ENCODE peak calls at places on chromosome 20, in four cellular contexts. One of them, this sample, is unnamed.

GRCh38 chr20:45917790-45918141 is 5.8 kb upstream of the PLTP start:
- DNase-seq in memory B cell: no peak
- DNase-seq in Caco-2: no peak
- DNase-seq in left colon: no peak
- DNase-seq in this sample: peak; percentile 81

GRCh38 chr20:45909817-45910669 is 1.9 kb downstream of the PLTP start:
- DNase-seq in memory B cell: no peak
- DNase-seq in Caco-2: no peak
- DNase-seq in left colon: no peak
- DNase-seq in this sample: no peak

GRCh38 chr20:36975085-36975829 is 23.7 kb upstream of the SAMHD1 start:
- DNase-seq in memory B cell: no peak
- DNase-seq in Caco-2: no peak
- DNase-seq in left colon: no peak
- DNase-seq in this sample: no peak

GRCh38 chr20:63702751-63703470 is 4.9 kb downstream of the ARFRP1 start:
- DNase-seq in memory B cell: no peak
- DNase-seq in Caco-2: peak; percentile 17
- DNase-seq in left colon: no peak
- DNase-seq in this sample: no peak

GRCh38 chr20:32474967-32475819 is 109.9 kb downstream of the NOL4L start:
- DNase-seq in memory B cell: no peak
- DNase-seq in Caco-2: peak; percentile 99
- DNase-seq in left colon: peak; percentile 93
- DNase-seq in this sample: peak; percentile 99

GRCh38 chr20:10848810-10849370 is 175.1 kb upstream of the JAG1 start:
- DNase-seq in memory B cell: no peak
- DNase-seq in Caco-2: peak; percentile 69
- DNase-seq in left colon: peak; percentile 49
- DNase-seq in this sample: peak; percentile 94

GRCh38 chr20:47535088-47535487 is 33.4 kb downstream of the NCOA3 start:
- DNase-seq in memory B cell: no peak
- DNase-seq in Caco-2: peak; percentile 76
- DNase-seq in left colon: no peak
- DNase-seq in this sample: no peak

GRCh38 chr20:17680836-17681740 is 954 bp downstream of the RRBP1 start:
- DNase-seq in memory B cell: peak; percentile 91
- DNase-seq in Caco-2: peak; percentile 92
- DNase-seq in left colon: peak; percentile 86
- DNase-seq in this sample: peak; percentile 91

GRCh38 chr20:46811328-46812084 is 83.1 kb upstream of the EYA2 start:
- DNase-seq in memory B cell: no peak
- DNase-seq in Caco-2: no peak
- DNase-seq in left colon: peak; percentile 26
- DNase-seq in this sample: no peak

GRCh38 chr20:47789081-47789998 is 4.1 kb upstream of the SULF2 start:
- DNase-seq in memory B cell: no peak
- DNase-seq in Caco-2: no peak
- DNase-seq in left colon: no peak
- DNase-seq in this sample: peak; percentile 32

GRCh38 chr20:58902003-58902402 is 49.5 kb downstream of the GNAS start:
- DNase-seq in memory B cell: no peak
- DNase-seq in Caco-2: no peak
- DNase-seq in left colon: no peak
- DNase-seq in this sample: no peak

This sample was measured in foreskin fibroblast.